ENCODE peak calls at places on chromosomes 16 and 17, in nine cellular contexts. L is NCI-H524; E is progenitor cell of endocrine pancreas; Z is RCC 7860; D is ovary; F is T follicular helper cell; S is activated CD4-positive, alpha-beta T cell treated with anti-CD3 and anti-CD28 coated beads for 48 hours; A is stimulated activated CD8-positive, alpha-beta memory T cell treated with anti-CD3 and anti-CD28 coated beads, Interleukin-15, amount 100 ng/mL, for 4 hours; G is NCI-H1105. Y is an unnamed sample.

GRCh38 chr17:79012563-79013134 is 3.1 kb upstream of the CANT1 start:
- DNase-seq in D (no peak), Z (no peak), L (no peak), A (no peak), E (no peak), F (no peak), G (no peak), S (no peak), Y (no peak)

GRCh38 chr17:58268774-58269556 is 11.8 kb downstream of the MPO start:
- DNase-seq in D (no peak), A (no peak), L (no peak), E (no peak), F (no peak), S (no peak), G (no peak), Z (no peak), Y (no peak)

GRCh38 chr16:72371307-72372081 is 199.5 kb upstream of the PMFBP1 start:
- DNase-seq in S (no peak), E (peak; percentile 10), F (no peak), G (no peak), Z (peak; percentile 85), A (no peak), D (no peak), L (no peak), Y (no peak)

GRCh38 chr17:60303406-60304099 is 88.4 kb downstream of the USP32 start:
- DNase-seq in Z (no peak), D (no peak), L (no peak), E (no peak), S (no peak), F (no peak), G (no peak), A (no peak), Y (no peak)

GRCh38 chr16:14284930-14285541 is 213.9 kb downstream of the MRTFB start:
- DNase-seq in F (no peak), Z (no peak), S (no peak), E (no peak), D (no peak), A (no peak), L (peak; percentile 71), G (peak; percentile 40), Y (no peak)

GRCh38 chr16:1990336-1991134 is 765 bp downstream of the SYNGR3 start:
- DNase-seq in D (peak; percentile 47), A (no peak), S (no peak), L (no peak), G (peak; percentile 39), E (no peak), F (no peak), Z (no peak), Y (no peak)

GRCh38 chr16:18059577-18059976 is 277.0 kb downstream of the NPIPA8 start:
- DNase-seq in F (no peak), G (no peak), E (no peak), S (no peak), A (no peak), D (no peak), Z (no peak), L (no peak), Y (no peak)

GRCh38 chr17:40106089-40106759 is 5.8 kb upstream of the NR1D1 start:
- DNase-seq in S (no peak), D (peak; percentile 34), L (no peak), E (no peak), Z (no peak), A (no peak), G (no peak), F (no peak), Y (no peak)

GRCh38 chr17:8421571-8421970 is 14.1 kb upstream of the NDEL1 start:
- DNase-seq in Z (no peak), S (no peak), L (no peak), G (no peak), F (no peak), E (no peak), D (no peak), A (no peak), Y (no peak)

GRCh38 chr17:73255671-73256181 is 6.0 kb downstream of the CPSF4L start:
- DNase-seq in L (no peak), A (peak; percentile 7), S (peak; percentile 70), D (peak; percentile 77), E (peak; percentile 56), Z (peak; percentile 76), G (no peak), F (peak; percentile 25), Y (peak; percentile 41)

GRCh38 chr16:24677388-24677787 is 52.1 kb upstream of the TNRC6A start:
- DNase-seq in A (no peak), D (no peak), Z (no peak), E (no peak), G (no peak), S (no peak), F (no peak), L (no peak), Y (no peak)

GRCh38 chr16:72317378-72317777 is 145.4 kb upstream of the PMFBP1 start:
- DNase-seq in E (no peak), A (no peak), D (no peak), F (no peak), Z (no peak), S (no peak), L (no peak), G (no peak), Y (no peak)

GRCh38 chr17:16439867-16440351 is 24.5 kb downstream of the TRPV2 start:
- DNase-seq in F (peak; percentile 24), S (no peak), Z (peak; percentile 25), L (no peak), A (no peak), G (no peak), E (no peak), D (no peak), Y (peak; percentile 40)

GRCh38 chr16:4593069-4593468 is 21.6 kb downstream of the UBALD1 start:
- DNase-seq in D (no peak), S (no peak), A (no peak), E (no peak), G (no peak), F (no peak), Z (no peak), L (peak; percentile 59), Y (no peak)

GRCh38 chr17:49216953-49217650 is 6.6 kb downstream of the ABI3 start:
- DNase-seq in G (no peak), A (no peak), D (no peak), E (no peak), Z (no peak), S (no peak), L (no peak), F (no peak), Y (no peak)

GRCh38 chr17:61863801-61864126 is 436 bp upstream of the BRIP1 start:
- DNase-seq in E (no peak), D (no peak), A (no peak), S (no peak), Z (no peak), L (no peak), F (no peak), G (no peak), Y (no peak)

GRCh38 chr16:31181102-31181830 is 1.3 kb downstream of the FUS start:
- DNase-seq in A (no peak), F (no peak), D (peak; percentile 59), L (no peak), S (peak; percentile 52), Z (peak; percentile 39), G (no peak), E (no peak), Y (no peak)

GRCh38 chr16:48911700-48912099 is 301.7 kb upstream of the N4BP1 start:
- DNase-seq in L (no peak), S (no peak), E (no peak), Z (no peak), F (no peak), G (no peak), A (no peak), D (no peak), Y (no peak)

GRCh38 chr16:67182288-67182687 is 1.5 kb downstream of the MATCAP1 start:
- DNase-seq in L (no peak), A (no peak), E (no peak), S (no peak), Z (no peak), D (no peak), G (no peak), F (no peak), Y (no peak)

GRCh38 chr17:13931111-13931526 is 138.2 kb upstream of the COX10 start:
- DNase-seq in Z (no peak), E (no peak), D (no peak), G (no peak), F (no peak), L (no peak), A (no peak), S (no peak), Y (no peak)

GRCh38 chr16:18816286-18816685 is 14.9 kb upstream of the ARL6IP1 start:
- DNase-seq in S (no peak), L (no peak), G (no peak), D (no peak), A (no peak), F (no peak), Z (no peak), E (no peak), Y (no peak)

GRCh38 chr17:16945513-16946201 is 26.3 kb downstream of the TNFRSF13B start:
- DNase-seq in E (no peak), D (no peak), G (no peak), Z (no peak), L (peak; percentile 54), S (no peak), F (no peak), A (no peak), Y (no peak)

GRCh38 chr16:69940676-69941075 is 10.5 kb upstream of the CLEC18A start:
- DNase-seq in A (no peak), F (no peak), Z (no peak), D (peak; percentile 29), G (no peak), L (no peak), E (no peak), S (no peak), Y (no peak)

GRCh38 chr17:14926526-14927122 is 338.5 kb downstream of the PMP22 start:
- DNase-seq in E (peak; percentile 39), Z (peak; percentile 29), G (peak; percentile 71), A (peak; percentile 15), L (peak; percentile 11), D (no peak), F (peak; percentile 26), S (peak; percentile 58), Y (peak; percentile 52)